ENCODE peak calls at places on chromosomes 7 and 10, in five cellular contexts. N is left lung; C is Peyer's patch; A is CD4-positive, CD25-positive, alpha-beta regulatory T cell; O is CD4-positive, alpha-beta memory T cell. L is an unnamed sample. For H3K27me3, the result is how much of the 10 kb centered on the place peaks cover.

GRCh38 chr7:77293046-77293445 is 93.4 kb upstream of the FGL2 start:
- DNase-seq in N (no peak), C (no peak), A (no peak), O (no peak), L (no peak)

GRCh38 chr7:135235841-135236240 is 2.2 kb downstream of the STRA8 start:
- DNase-seq in N (no peak), C (no peak), A (no peak), O (no peak), L (no peak)

GRCh38 chr7:41053830-41054229 is 649.1 kb downstream of the INHBA start:
- DNase-seq in N (no peak), C (no peak), A (no peak), O (no peak), L (no peak)

GRCh38 chr7:21507627-21508343 is 35.1 kb upstream of the DNAH11 start:
- DNase-seq in N (peak), C (peak), A (no peak), O (peak), L (no peak)

GRCh38 chr7:50475340-50475739 is 25.2 kb upstream of the FIGNL1 start:
- DNase-seq in N (no peak), C (no peak), A (no peak), O (no peak), L (no peak)

GRCh38 chr7:5702876-5703571 is 78.4 kb downstream of the RNF216 start:
- DNase-seq in N (no peak), C (no peak), A (no peak), O (no peak), L (peak)

GRCh38 chr7:70849580-70850235 is 282.2 kb upstream of the GALNT17 start:
- DNase-seq in N (no peak), C (no peak), A (no peak), O (no peak), L (no peak)

GRCh38 chr10:51804861-51805260 is 105.5 kb upstream of the CSTF2T start:
- DNase-seq in N (no peak), C (no peak), A (no peak), O (no peak), L (no peak)

GRCh38 chr7:20601121-20601520 is 14.3 kb upstream of the ABCB5 start:
- DNase-seq in N (no peak), C (no peak), A (no peak), O (no peak), L (no peak)

GRCh38 chr7:73622909-73623797 is 1.2 kb downstream of the MLXIPL start:
- DNase-seq in N (no peak), C (no peak), A (no peak), O (no peak), L (no peak)

GRCh38 chr7:159036916-159037605 is 107.6 kb downstream of the VIPR2 start:
- DNase-seq in N (no peak), C (no peak), A (no peak), O (no peak), L (no peak)

GRCh38 chr10:104208730-104209129 is 23.4 kb downstream of the CFAP43 start:
- DNase-seq in N (no peak), C (no peak), A (no peak), O (no peak), L (no peak)

GRCh38 chr7:101626069-101626671 is 2.9 kb downstream of the MYL10 start:
- DNase-seq in N (no peak), C (no peak), A (no peak), O (no peak), L (no peak)

GRCh38 chr10:103921750-103922195 is 3.8 kb upstream of the STN1 start:
- DNase-seq in N (no peak), C (no peak), A (peak), O (no peak), L (no peak)

GRCh38 chr7:106206826-106207541 is 77.8 kb downstream of the NAMPT start:
- DNase-seq in N (no peak), C (no peak), A (no peak), O (no peak), L (no peak)

GRCh38 chr10:127563718-127564553 is 14.8 kb downstream of the NPS start:
- DNase-seq in N (peak), C (no peak), A (no peak), O (no peak), L (peak)

GRCh38 chr10:8393531-8393930 is 339.0 kb downstream of the GATA3 start:
- DNase-seq in N (no peak), C (no peak), A (no peak), O (no peak), L (no peak)
- H3K4me3 ChIP-seq in N (no peak), C (no peak), A (no peak), O (no peak), L (no peak)

DNA sequence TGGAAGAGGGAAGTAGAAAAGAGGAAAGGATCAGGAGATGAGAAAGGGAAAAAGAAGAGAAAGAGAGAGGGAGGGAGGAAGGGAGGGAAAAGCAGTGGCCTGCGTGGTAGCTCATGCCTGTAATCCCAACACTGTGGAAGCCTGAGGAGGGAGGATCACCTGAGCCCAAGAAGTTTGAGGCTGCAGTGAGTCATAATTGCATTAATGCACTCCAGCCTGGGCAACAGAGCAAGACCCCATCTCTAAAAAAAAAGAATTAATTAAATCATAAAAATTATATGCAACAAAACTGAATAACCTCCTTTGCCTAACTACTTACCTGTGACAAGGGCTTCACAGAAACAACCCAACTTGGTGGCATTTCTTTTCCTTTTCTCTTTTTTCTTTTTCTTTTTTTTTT is 107.9 kb upstream of the SFMBT2 start:
- DNase-seq in N (no peak), C (no peak), A (no peak), O (no peak), L (no peak)
- H3K27me3 ChIP-seq in N (under half), C (under half), A (under half), O (under half), L (under half)

GRCh38 chr10:121285797-121286196 is 312.4 kb downstream of the FGFR2 start:
- DNase-seq in N (no peak), C (no peak), A (no peak), O (no peak), L (no peak)
- H3K4me3 ChIP-seq in N (no peak), C (no peak), A (no peak), O (no peak), L (no peak)

DNA sequence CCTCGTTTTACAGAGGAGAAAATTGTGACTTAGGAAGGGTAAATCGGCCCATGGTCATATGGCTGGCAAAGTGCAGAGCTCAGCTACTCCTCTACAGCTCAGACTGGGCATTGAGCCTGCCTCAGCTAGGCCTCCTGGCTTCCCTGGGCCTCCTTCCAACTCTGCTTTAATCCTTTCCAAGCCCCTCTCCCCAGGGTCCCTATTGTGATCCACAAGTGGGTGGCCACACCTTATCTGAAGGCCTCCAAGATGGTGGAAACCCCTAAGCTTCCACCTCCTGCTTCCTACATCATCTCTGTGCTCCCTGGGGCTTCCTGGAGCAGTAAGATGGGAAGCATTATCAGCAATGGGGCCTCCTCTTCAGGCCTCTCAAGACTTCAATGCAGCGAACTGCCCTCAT is 3.0 kb upstream of the LGI1 start:
- DNase-seq in N (no peak), C (no peak), A (no peak), O (no peak), L (no peak)
- H3K27me3 ChIP-seq in N (under half), C (under half), A (under half), O (under half), L (under half)

GRCh38 chr7:30683306-30683705 is 1.1 kb upstream of the CRHR2 start:
- DNase-seq in N (no peak), C (no peak), A (no peak), O (no peak), L (no peak)

GRCh38 chr7:30684351-30684750 is 2.1 kb upstream of the CRHR2 start:
- DNase-seq in N (no peak), C (no peak), A (no peak), O (no peak), L (no peak)

GRCh38 chr7:30681262-30682130 is 760 bp downstream of the CRHR2 start:
- DNase-seq in N (no peak), C (no peak), A (no peak), O (no peak), L (no peak)

GRCh38 chr7:30683839-30684238 is 1.6 kb upstream of the CRHR2 start:
- DNase-seq in N (no peak), C (no peak), A (no peak), O (no peak), L (no peak)

GRCh38 chr7:30682131-30683083 is at the start of gene CRHR2:
- DNase-seq in N (no peak), C (no peak), A (peak), O (peak), L (peak)
- H3K4me3 ChIP-seq in N (peak), C (peak), A (peak), O (no peak), L (peak)

DNA sequence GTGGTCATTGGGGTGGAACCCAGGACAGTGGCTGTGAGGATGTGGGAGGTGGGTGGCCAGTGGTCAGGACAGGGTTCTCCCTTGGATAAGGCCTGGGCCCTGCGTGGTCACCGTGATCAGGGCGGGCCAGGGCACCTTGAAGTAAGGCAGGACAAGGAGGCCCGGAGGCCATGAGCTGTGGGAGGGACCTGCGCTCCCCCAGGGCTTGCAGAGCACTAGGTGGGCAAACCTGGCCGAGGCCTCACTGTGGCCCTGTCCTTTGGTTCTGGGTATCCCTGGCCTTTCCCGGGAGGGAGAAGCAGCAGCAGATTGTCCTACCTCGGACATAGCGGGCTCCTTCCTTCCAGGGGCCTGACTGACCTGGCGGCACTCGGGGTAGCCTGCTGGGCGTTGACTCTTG is 144.8 kb upstream of the RET start:
- DNase-seq in N (peak), C (no peak), A (no peak), O (no peak), L (no peak)
- H3K27me3 ChIP-seq in N (under half), C (under half), A (under half), O (under half), L (under half)

DNA sequence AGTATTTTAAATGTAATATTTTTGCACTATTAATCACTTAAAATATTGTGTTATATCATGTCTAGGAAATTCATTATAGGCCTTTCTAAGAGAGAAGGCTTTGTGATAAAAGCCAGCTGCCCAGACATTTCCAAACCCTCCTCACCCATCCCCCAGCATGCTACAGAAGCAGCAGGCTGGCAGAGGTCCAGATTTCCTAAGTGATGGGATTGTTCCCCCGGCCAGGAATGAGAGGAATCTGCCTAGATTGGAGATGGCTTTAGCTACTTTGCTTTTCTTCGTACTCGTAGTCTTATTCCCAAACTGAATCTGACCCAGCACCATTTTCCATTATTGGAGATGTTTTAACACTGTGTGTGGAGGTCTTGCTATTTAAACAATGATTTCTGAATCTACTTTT is 29.4 kb downstream of the CDK14 start:
- DNase-seq in N (no peak), C (no peak), A (no peak), O (no peak), L (no peak)
- H3K4me3 ChIP-seq in N (no peak), C (no peak), A (no peak), O (no peak), L (no peak)

GRCh38 chr10:78912361-78913218 is 156.2 kb upstream of the ZMIZ1 start:
- DNase-seq in N (no peak), C (no peak), A (no peak), O (no peak), L (no peak)
- H3K27me3 ChIP-seq in N (under half), C (under half), A (under half), O (under half), L (under half)

GRCh38 chr7:95915731-95916130 is 143.4 kb downstream of the DYNC1I1 start:
- DNase-seq in N (no peak), C (no peak), A (no peak), O (no peak), L (no peak)
- H3K4me3 ChIP-seq in N (no peak), C (no peak), A (no peak), O (no peak), L (peak)